ENCODE peak calls at places on chromosomes 3 and 15, in seven cellular contexts. One of them, this sample, is unnamed. For H3K4me1, the result is how much of the 10 kb centered on the place peaks cover.

GRCh38 chr15:92166751-92167412 is 226.8 kb upstream of the ST8SIA2 start:
- DNase-seq in psoas muscle: no peak
- DNase-seq in adrenal gland: no peak
- DNase-seq in IMR-90: no peak
- DNase-seq in cardiac muscle cell: peak
- DNase-seq in suprapubic skin: no peak
- DNase-seq in GM23338: no peak
- DNase-seq in this sample: no peak

GRCh38 chr3:133887075-133887950 is 8.4 kb downstream of the RAB6B start:
- DNase-seq in IMR-90: no peak
- DNase-seq in GM23338: no peak
- DNase-seq in suprapubic skin: no peak
- DNase-seq in psoas muscle: no peak
- DNase-seq in adrenal gland: no peak
- DNase-seq in cardiac muscle cell: no peak
- DNase-seq in this sample: no peak

GRCh38 chr15:86159436-86159835 is 79.8 kb downstream of the AGBL1 start:
- DNase-seq in IMR-90: no peak
- DNase-seq in psoas muscle: no peak
- DNase-seq in adrenal gland: no peak
- DNase-seq in cardiac muscle cell: no peak
- DNase-seq in GM23338: no peak
- DNase-seq in suprapubic skin: no peak
- DNase-seq in this sample: no peak

GRCh38 chr3:182671942-182672341 is 121.4 kb upstream of the ATP11B start:
- DNase-seq in psoas muscle: no peak
- DNase-seq in cardiac muscle cell: no peak
- DNase-seq in GM23338: no peak
- DNase-seq in IMR-90: peak
- DNase-seq in adrenal gland: no peak
- DNase-seq in suprapubic skin: no peak
- DNase-seq in this sample: no peak

GRCh38 chr3:168736202-168736601 is 640.5 kb upstream of the GOLIM4 start:
- DNase-seq in adrenal gland: no peak
- DNase-seq in cardiac muscle cell: no peak
- DNase-seq in IMR-90: no peak
- DNase-seq in psoas muscle: no peak
- DNase-seq in GM23338: no peak
- DNase-seq in suprapubic skin: no peak
- DNase-seq in this sample: no peak

GRCh38 chr3:149936812-149937230 is 33.9 kb downstream of the PFN2 start:
- DNase-seq in GM23338: peak
- DNase-seq in psoas muscle: no peak
- DNase-seq in cardiac muscle cell: peak
- DNase-seq in suprapubic skin: no peak
- DNase-seq in adrenal gland: peak
- DNase-seq in IMR-90: peak
- DNase-seq in this sample: peak

GRCh38 chr3:189049458-189050231 is 122.1 kb upstream of the TPRG1 start:
- DNase-seq in cardiac muscle cell: no peak
- DNase-seq in IMR-90: no peak
- DNase-seq in psoas muscle: no peak
- DNase-seq in suprapubic skin: no peak
- DNase-seq in GM23338: peak
- DNase-seq in adrenal gland: no peak
- DNase-seq in this sample: no peak

GRCh38 chr3:4504340-4505261 is 11.5 kb downstream of the ITPR1 start:
- DNase-seq in GM23338: no peak
- DNase-seq in IMR-90: no peak
- DNase-seq in cardiac muscle cell: peak
- DNase-seq in adrenal gland: peak
- DNase-seq in psoas muscle: no peak
- DNase-seq in suprapubic skin: no peak
- DNase-seq in this sample: peak

GRCh38 chr3:184765730-184766074 is 46.3 kb upstream of the VPS8 start:
- DNase-seq in psoas muscle: no peak
- DNase-seq in suprapubic skin: no peak
- DNase-seq in cardiac muscle cell: no peak
- DNase-seq in IMR-90: peak
- DNase-seq in adrenal gland: no peak
- DNase-seq in GM23338: no peak
- DNase-seq in this sample: no peak

GRCh38 chr3:14550651-14551611 is 10.8 kb upstream of the GRIP2 start:
- DNase-seq in GM23338: no peak
- DNase-seq in cardiac muscle cell: no peak
- DNase-seq in adrenal gland: no peak
- DNase-seq in suprapubic skin: no peak
- DNase-seq in psoas muscle: no peak
- DNase-seq in IMR-90: peak
- DNase-seq in this sample: no peak

GRCh38 chr3:164465172-164465571 is 613.1 kb downstream of the SI start:
- DNase-seq in adrenal gland: no peak
- DNase-seq in GM23338: no peak
- DNase-seq in psoas muscle: no peak
- DNase-seq in suprapubic skin: no peak
- DNase-seq in cardiac muscle cell: no peak
- DNase-seq in IMR-90: peak
- DNase-seq in this sample: no peak

GRCh38 chr15:70509282-70510272 is 253.8 kb downstream of the UACA start:
- DNase-seq in GM23338: no peak
- DNase-seq in suprapubic skin: no peak
- DNase-seq in psoas muscle: no peak
- DNase-seq in adrenal gland: peak
- DNase-seq in IMR-90: no peak
- DNase-seq in cardiac muscle cell: no peak
- DNase-seq in this sample: no peak

GRCh38 chr3:118675305-118675704 is 359.3 kb downstream of the IGSF11 start:
- DNase-seq in adrenal gland: no peak
- DNase-seq in psoas muscle: no peak
- DNase-seq in cardiac muscle cell: no peak
- DNase-seq in IMR-90: no peak
- DNase-seq in suprapubic skin: no peak
- DNase-seq in GM23338: no peak
- DNase-seq in this sample: no peak

GRCh38 chr3:52986938-52987337 is 58.9 kb downstream of the SFMBT1 start:
- DNase-seq in IMR-90: peak
- DNase-seq in psoas muscle: no peak
- DNase-seq in adrenal gland: no peak
- DNase-seq in suprapubic skin: no peak
- DNase-seq in GM23338: peak
- DNase-seq in cardiac muscle cell: peak
- DNase-seq in this sample: no peak

GRCh38 chr3:138409171-138409570 is 25.2 kb upstream of the ESYT3 start:
- DNase-seq in suprapubic skin: no peak
- DNase-seq in cardiac muscle cell: no peak
- DNase-seq in IMR-90: peak
- DNase-seq in psoas muscle: no peak
- DNase-seq in GM23338: peak
- DNase-seq in adrenal gland: no peak
- DNase-seq in this sample: no peak

GRCh38 chr3:49523756-49524747 is 30.2 kb upstream of the BSN start:
- DNase-seq in cardiac muscle cell: no peak
- DNase-seq in adrenal gland: no peak
- DNase-seq in psoas muscle: no peak
- DNase-seq in suprapubic skin: no peak
- DNase-seq in IMR-90: no peak
- DNase-seq in GM23338: no peak
- DNase-seq in this sample: no peak

GRCh38 chr3:152916753-152917279 is 81.9 kb downstream of the P2RY1 start:
- DNase-seq in suprapubic skin: no peak
- DNase-seq in cardiac muscle cell: no peak
- DNase-seq in GM23338: no peak
- DNase-seq in psoas muscle: no peak
- DNase-seq in IMR-90: no peak
- DNase-seq in adrenal gland: no peak
- DNase-seq in this sample: no peak

GRCh38 chr15:65033659-65034269 is 4.3 kb upstream of the MTFMT start:
- DNase-seq in GM23338: peak
- DNase-seq in IMR-90: peak
- DNase-seq in suprapubic skin: no peak
- DNase-seq in adrenal gland: no peak
- DNase-seq in psoas muscle: no peak
- DNase-seq in cardiac muscle cell: no peak
- DNase-seq in this sample: peak

DNA sequence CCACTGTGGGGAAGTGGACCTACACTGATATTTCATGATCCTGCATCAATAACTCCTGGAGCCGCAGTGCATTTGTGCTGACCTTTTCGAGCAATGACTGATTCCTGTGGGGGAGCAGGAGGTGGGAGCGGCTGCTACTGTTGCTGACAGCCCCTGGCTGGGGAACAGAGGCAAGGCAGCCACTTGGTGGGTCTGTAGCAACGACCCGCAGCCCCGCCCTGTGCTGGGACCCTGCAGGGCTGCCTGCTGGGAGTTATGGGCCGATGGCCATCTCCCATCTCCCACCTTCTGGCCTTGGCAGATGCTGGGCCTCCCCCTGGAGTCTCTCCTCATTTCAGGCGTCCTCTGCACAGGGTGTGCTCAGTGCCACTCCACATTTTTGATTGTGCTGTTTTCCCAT is 42.1 kb downstream of the CCDC33 start:
- DNase-seq in psoas muscle: no peak
- DNase-seq in GM23338: no peak
- DNase-seq in adrenal gland: no peak
- DNase-seq in IMR-90: no peak
- DNase-seq in cardiac muscle cell: no peak
- DNase-seq in suprapubic skin: no peak
- DNase-seq in this sample: no peak
- H3K4me1 ChIP-seq in psoas muscle: under half
- H3K4me1 ChIP-seq in GM23338: under half
- H3K4me1 ChIP-seq in adrenal gland: under half
- H3K4me1 ChIP-seq in IMR-90: under half
- H3K4me1 ChIP-seq in cardiac muscle cell: under half
- H3K4me1 ChIP-seq in suprapubic skin: under half
- H3K4me1 ChIP-seq in this sample: under half

DNA sequence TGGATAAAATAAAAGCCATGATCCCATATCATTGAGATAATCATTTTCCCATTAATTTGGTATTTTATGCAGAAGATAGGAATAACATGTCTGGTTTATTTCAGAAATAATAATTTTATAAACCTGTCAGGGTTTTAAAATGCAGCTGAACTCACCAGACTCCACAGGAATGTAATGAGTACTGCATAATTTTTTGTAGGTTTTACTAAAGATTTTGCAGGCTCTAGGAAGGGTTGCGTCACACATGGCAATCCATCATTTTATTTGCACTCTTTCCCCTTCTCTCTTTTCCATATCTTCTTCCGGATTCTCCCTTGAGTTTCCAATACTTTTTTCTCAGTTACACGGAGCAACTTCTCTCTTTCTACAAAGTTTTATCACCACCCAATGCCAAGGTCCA is 234.7 kb downstream of the NFKBIZ start:
- DNase-seq in IMR-90: peak
- DNase-seq in adrenal gland: no peak
- DNase-seq in cardiac muscle cell: no peak
- DNase-seq in GM23338: no peak
- DNase-seq in psoas muscle: no peak
- DNase-seq in suprapubic skin: no peak
- DNase-seq in this sample: no peak
- H3K4me1 ChIP-seq in IMR-90: under half
- H3K4me1 ChIP-seq in adrenal gland: under half
- H3K4me1 ChIP-seq in cardiac muscle cell: under half
- H3K4me1 ChIP-seq in GM23338: under half
- H3K4me1 ChIP-seq in psoas muscle: under half
- H3K4me1 ChIP-seq in suprapubic skin: under half
- H3K4me1 ChIP-seq in this sample: under half

DNA sequence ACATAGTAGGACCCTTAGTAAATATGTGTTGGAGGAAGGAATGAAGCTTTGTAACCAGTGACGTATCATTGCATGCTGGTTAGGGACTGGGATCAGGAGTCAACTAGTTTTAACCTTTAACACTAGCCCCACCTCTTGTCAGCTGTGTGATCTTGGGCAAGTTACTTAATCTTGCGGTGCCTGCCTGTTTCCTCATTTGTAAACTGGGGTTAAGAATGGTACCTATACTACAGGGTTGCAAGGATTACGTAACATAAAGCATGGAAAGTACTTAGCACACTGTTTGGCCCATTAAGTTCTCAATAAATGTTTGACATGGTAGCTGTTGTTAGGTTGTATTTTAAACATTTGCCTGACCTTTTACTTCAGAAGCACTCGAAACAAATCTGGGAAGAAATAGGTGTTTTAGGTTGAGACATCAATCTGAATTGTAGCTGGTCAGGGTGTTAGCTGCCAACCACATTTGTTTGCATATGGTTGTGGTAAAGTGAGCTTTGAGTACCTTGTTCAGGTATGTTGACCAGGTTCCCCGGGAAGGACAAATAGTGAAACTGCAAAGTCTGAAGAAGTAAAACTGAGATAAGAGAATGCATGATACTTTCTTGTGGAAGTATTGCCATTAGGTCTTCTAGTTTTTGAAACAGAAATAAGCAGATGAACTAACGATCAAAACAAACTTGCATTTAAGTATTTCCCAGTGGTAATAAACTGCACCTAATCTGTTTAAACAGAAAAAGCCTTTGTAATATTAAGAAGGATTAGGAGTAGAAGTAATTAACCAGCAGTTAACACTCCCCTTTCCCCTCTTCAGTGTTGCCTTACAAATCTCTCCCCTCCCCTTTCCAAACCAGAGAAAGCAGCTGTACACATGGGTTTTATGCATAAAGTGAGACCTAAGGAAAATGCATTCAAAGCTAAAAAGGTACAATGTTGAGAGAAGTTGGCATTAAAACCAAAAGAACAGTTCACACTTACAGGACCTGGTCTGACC is 25.8 kb upstream of the SCAANT1 start:
- DNase-seq in psoas muscle: no peak
- DNase-seq in adrenal gland: no peak
- DNase-seq in suprapubic skin: no peak
- DNase-seq in GM23338: peak
- DNase-seq in cardiac muscle cell: no peak
- DNase-seq in IMR-90: no peak
- DNase-seq in this sample: peak
- H3K4me1 ChIP-seq in psoas muscle: under half
- H3K4me1 ChIP-seq in adrenal gland: under half
- H3K4me1 ChIP-seq in suprapubic skin: under half
- H3K4me1 ChIP-seq in GM23338: under half
- H3K4me1 ChIP-seq in cardiac muscle cell: under half
- H3K4me1 ChIP-seq in IMR-90: under half
- H3K4me1 ChIP-seq in this sample: under half

DNA sequence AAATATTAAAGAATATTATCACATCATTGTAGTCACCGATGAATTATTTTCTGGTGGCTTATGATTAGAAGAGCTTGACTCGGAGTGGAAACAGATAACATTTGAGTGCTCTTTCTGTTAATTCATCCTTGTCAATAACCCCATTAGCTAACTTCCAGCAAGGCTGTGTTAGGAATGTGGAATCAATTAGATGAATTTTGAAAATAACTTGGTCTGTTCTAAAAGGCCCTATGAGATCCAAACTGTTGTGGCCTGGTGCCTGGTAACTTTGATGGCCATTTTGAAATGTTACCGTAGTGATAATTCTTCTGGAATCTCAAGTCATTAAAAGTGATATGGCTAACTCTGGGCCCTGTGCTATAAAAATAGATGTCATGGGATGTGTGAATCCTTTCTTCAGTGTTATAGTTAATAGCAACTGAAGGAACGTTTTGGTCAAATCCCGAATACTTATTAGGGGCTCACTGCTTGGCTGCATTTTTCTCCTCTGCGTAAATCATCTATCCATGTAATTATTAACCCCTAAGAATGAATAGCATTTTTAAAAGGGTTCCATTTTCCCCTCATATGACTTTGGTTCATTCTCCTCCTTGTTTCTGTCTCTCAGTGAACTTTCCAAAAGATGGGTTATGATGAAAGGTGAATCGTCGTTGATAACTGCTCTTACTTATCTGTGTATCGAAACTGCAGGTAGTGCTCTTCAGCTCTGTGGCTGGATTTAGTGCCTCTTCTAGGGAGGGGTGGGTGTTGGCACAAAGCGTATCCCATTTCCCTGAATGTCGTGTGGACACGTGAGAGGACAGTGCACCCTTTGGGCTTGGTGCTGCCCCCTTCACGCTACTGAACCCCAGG is 82.7 kb downstream of the IGF1R start:
- DNase-seq in IMR-90: no peak
- DNase-seq in adrenal gland: no peak
- DNase-seq in cardiac muscle cell: no peak
- DNase-seq in GM23338: no peak
- DNase-seq in psoas muscle: no peak
- DNase-seq in suprapubic skin: no peak
- DNase-seq in this sample: no peak
- H3K4me1 ChIP-seq in IMR-90: under half
- H3K4me1 ChIP-seq in adrenal gland: half or more
- H3K4me1 ChIP-seq in cardiac muscle cell: under half
- H3K4me1 ChIP-seq in GM23338: half or more
- H3K4me1 ChIP-seq in psoas muscle: half or more
- H3K4me1 ChIP-seq in suprapubic skin: half or more
- H3K4me1 ChIP-seq in this sample: under half